ENCODE peak calls at places on chromosome 21, in five cellular contexts. R is T follicular helper cell, V is astrocyte of the spinal cord, U is HuH-7, F is NCI-H1694. K is an unnamed sample.

GRCh38 chr21:44505673-44506278 is 34.2 kb downstream of the KRTAP10-1 start:
- DNase-seq in V (no peak), U (peak; percentile 62), F (no peak), R (no peak), K (no peak)

GRCh38 chr21:15445327-15445726 is 284.5 kb upstream of the USP25 start:
- DNase-seq in U (no peak), R (no peak), F (no peak), V (no peak), K (no peak)

GRCh38 chr21:42991992-42992740 is 17.8 kb downstream of the PKNOX1 start:
- DNase-seq in R (no peak), V (peak; percentile 87), F (no peak), U (no peak), K (peak; percentile 61)

GRCh38 chr21:34644815-34645214 is 24.0 kb upstream of the CLIC6 start:
- DNase-seq in U (no peak), V (no peak), R (no peak), F (no peak), K (no peak)

GRCh38 chr21:46156378-46156645 is 933 bp upstream of the FTCD start:
- DNase-seq in F (no peak), U (no peak), R (no peak), V (no peak), K (no peak)

GRCh38 chr21:43763901-43764523 is 12.1 kb downstream of the CSTB start:
- DNase-seq in U (no peak), V (no peak), R (no peak), F (no peak), K (no peak)

GRCh38 chr21:31310750-31311149 is 33.3 kb downstream of the TIAM1 start:
- DNase-seq in V (no peak), U (no peak), R (no peak), F (no peak), K (no peak)

GRCh38 chr21:18725653-18726052 is 322.1 kb upstream of the TMPRSS15 start:
- DNase-seq in F (no peak), U (no peak), R (no peak), V (no peak), K (peak; percentile 30)

GRCh38 chr21:42539931-42540343 is 26.3 kb downstream of the SLC37A1 start:
- DNase-seq in R (no peak), U (no peak), V (no peak), F (no peak), K (no peak)

GRCh38 chr21:33396966-33397365 is 6.2 kb upstream of the IFNGR2 start:
- DNase-seq in R (no peak), V (peak; percentile 86), F (no peak), U (no peak), K (peak; percentile 85)

GRCh38 chr21:31609081-31609480 is 50.4 kb upstream of the SOD1 start:
- DNase-seq in R (no peak), F (no peak), U (no peak), V (no peak), K (no peak)

GRCh38 chr21:33480481-33481103 is 818 bp upstream of the TMEM50B start:
- DNase-seq in V (no peak), R (no peak), F (no peak), U (no peak), K (no peak)

GRCh38 chr21:30695956-30696355 is 22.6 kb downstream of the KRTAP21-3 start:
- DNase-seq in V (no peak), R (no peak), U (no peak), F (no peak), K (no peak)

GRCh38 chr21:44496196-44496899 is 41.0 kb downstream of the LRRC3 start:
- DNase-seq in U (no peak), R (no peak), V (no peak), F (no peak), K (no peak)

GRCh38 chr21:44834231-44834950 is 16.5 kb upstream of the SUMO3 start:
- DNase-seq in R (no peak), V (no peak), F (no peak), U (no peak), K (no peak)

GRCh38 chr21:42839271-42840231 is 39.8 kb downstream of the WDR4 start:
- DNase-seq in R (no peak), U (no peak), V (no peak), F (no peak), K (no peak)

GRCh38 chr21:45359451-45360217 is 45.3 kb upstream of the COL18A1 start:
- DNase-seq in V (no peak), F (no peak), U (no peak), R (no peak), K (no peak)

GRCh38 chr21:46127239-46128105 is 27.9 kb downstream of the FTCD start:
- DNase-seq in F (no peak), U (no peak), R (no peak), V (no peak), K (no peak)

GRCh38 chr21:44911384-44912157 is 9.1 kb downstream of the ITGB2 start:
- DNase-seq in V (no peak), R (peak; percentile 44), F (peak; percentile 81), U (peak; percentile 66), K (peak; percentile 64)

GRCh38 chr21:14453964-14454641 is 71.2 kb upstream of the HSPA13 start:
- DNase-seq in F (no peak), U (no peak), R (no peak), V (no peak), K (no peak)

GRCh38 chr21:31136891-31137290 is 98.6 kb upstream of the KRTAP19-8 start:
- DNase-seq in U (peak; percentile 12), R (no peak), F (peak; percentile 98), V (peak; percentile 74), K (peak; percentile 67)

GRCh38 chr21:44986471-44987291 is 46.9 kb downstream of the SLX9 start:
- DNase-seq in F (no peak), V (no peak), R (no peak), U (no peak), K (no peak)

GRCh38 chr21:26153758-26154157 is 16.8 kb downstream of the APP start:
- DNase-seq in U (no peak), R (no peak), V (no peak), F (no peak), K (no peak)

GRCh38 chr21:27154451-27155129 is 187.7 kb upstream of the ADAMTS5 start:
- DNase-seq in U (no peak), R (no peak), V (no peak), F (no peak), K (no peak)

GRCh38 chr21:37463083-37463780 is 96.7 kb downstream of the DYRK1A start:
- DNase-seq in V (peak; percentile 71), R (no peak), U (no peak), F (peak; percentile 33), K (peak; percentile 62)

GRCh38 chr21:38310619-38311018 is 53.8 kb downstream of the KCNJ15 start:
- DNase-seq in U (no peak), F (no peak), V (peak; percentile 56), R (no peak), K (no peak)

GRCh38 chr21:32572574-32573420 is 12.5 kb downstream of the TCP10L start:
- DNase-seq in F (no peak), U (no peak), V (no peak), R (no peak), K (no peak)

GRCh38 chr21:38440746-38441145 is 57.5 kb downstream of the ERG start:
- DNase-seq in V (peak; percentile 91), U (no peak), F (no peak), R (no peak), K (peak; percentile 76)

GRCh38 chr21:39685991-39686390 is 59.0 kb upstream of the IGSF5 start:
- DNase-seq in V (no peak), R (no peak), F (no peak), U (no peak), K (no peak)

GRCh38 chr21:45638707-45639106 is 4.8 kb upstream of the PCBP3 start:
- DNase-seq in V (no peak), U (no peak), R (no peak), F (no peak), K (peak; percentile 3)

GRCh38 chr21:46569071-46569470 is 35.8 kb downstream of the S100B start:
- DNase-seq in R (no peak), V (no peak), F (no peak), U (no peak), K (no peak)

GRCh38 chr21:42770717-42771502 is 108.4 kb downstream of the WDR4 start:
- DNase-seq in F (no peak), R (no peak), U (no peak), V (no peak), K (no peak)

GRCh38 chr21:44780767-44781459 is 20.7 kb downstream of the UBE2G2 start:
- DNase-seq in U (no peak), R (no peak), V (no peak), F (no peak), K (no peak)

GRCh38 chr21:32256226-32256625 is 22.6 kb downstream of the MIS18A start:
- DNase-seq in U (no peak), F (peak; percentile 53), V (no peak), R (no peak), K (no peak)

K was measured in H4.